ENCODE peak calls at places on chromosomes 16 and 17, in four cellular contexts. K is AG09319, J is B cell, D is hepatocyte. A is an unnamed sample.
A peak's percentile ranks its signal among the peaks of the same experiment; 100 is the strongest.

GRCh38 chr17:72383053-72383847 is 262.4 kb downstream of the SOX9 start:
- DNase-seq in K (no peak), J (no peak), D (no peak), A (no peak)

GRCh38 chr17:45739786-45740185 is 44.3 kb upstream of the CRHR1 start:
- DNase-seq in K (no peak), J (no peak), D (no peak), A (no peak)

GRCh38 chr16:57892447-57893096 is 78.4 kb downstream of the CNGB1 start:
- DNase-seq in K (no peak), J (no peak), D (no peak), A (no peak)

GRCh38 chr17:45703348-45703747 is 80.8 kb upstream of the CRHR1 start:
- DNase-seq in K (no peak), J (no peak), D (no peak), A (no peak)

GRCh38 chr16:66325977-66326376 is 40.5 kb upstream of the CDH5 start:
- DNase-seq in K (no peak), J (no peak), D (no peak), A (no peak)

GRCh38 chr17:72984145-72984924 is 108.2 kb downstream of the SLC39A11 start:
- DNase-seq in K (peak; percentile 30), J (no peak), D (no peak), A (no peak)

GRCh38 chr17:37661372-37662014 is 18.2 kb upstream of the DDX52 start:
- DNase-seq in K (no peak), J (no peak), D (no peak), A (no peak)

GRCh38 chr17:41390411-41390938 is 6.9 kb downstream of the KRT31 start:
- DNase-seq in K (no peak), J (no peak), D (no peak), A (no peak)

GRCh38 chr17:44976198-44976597 is 8.1 kb upstream of the C1QL1 start:
- DNase-seq in K (no peak), J (no peak), D (no peak), A (no peak)

GRCh38 chr16:73427177-73427576 is 379.2 kb upstream of the ZFHX3 start:
- DNase-seq in K (no peak), J (no peak), D (no peak), A (no peak)

GRCh38 chr17:49365667-49366066 is 3.6 kb upstream of the ZNF652 start:
- DNase-seq in K (no peak), J (no peak), D (peak; percentile 30), A (no peak)

GRCh38 chr17:948284-948852 is 31.2 kb downstream of the NXN start:
- DNase-seq in K (peak; percentile 18), J (no peak), D (no peak), A (no peak)

GRCh38 chr17:2421315-2422147 is 20.7 kb upstream of the MNT start:
- DNase-seq in K (no peak), J (no peak), D (no peak), A (no peak)

GRCh38 chr17:6753006-6753445 is 2.8 kb upstream of the XAF1 start:
- DNase-seq in K (peak; percentile 34), J (peak; percentile 17), D (peak; percentile 11), A (peak; percentile 24)

GRCh38 chr17:6748617-6749016 is 7.2 kb upstream of the XAF1 start:
- DNase-seq in K (no peak), J (no peak), D (no peak), A (no peak)

GRCh38 chr17:6753565-6753964 is 2.3 kb upstream of the XAF1 start:
- DNase-seq in K (no peak), J (no peak), D (no peak), A (no peak)

GRCh38 chr17:6752068-6752909 is 3.6 kb upstream of the XAF1 start:
- DNase-seq in K (peak; percentile 98), J (no peak), D (peak; percentile 63), A (no peak)

DNA sequence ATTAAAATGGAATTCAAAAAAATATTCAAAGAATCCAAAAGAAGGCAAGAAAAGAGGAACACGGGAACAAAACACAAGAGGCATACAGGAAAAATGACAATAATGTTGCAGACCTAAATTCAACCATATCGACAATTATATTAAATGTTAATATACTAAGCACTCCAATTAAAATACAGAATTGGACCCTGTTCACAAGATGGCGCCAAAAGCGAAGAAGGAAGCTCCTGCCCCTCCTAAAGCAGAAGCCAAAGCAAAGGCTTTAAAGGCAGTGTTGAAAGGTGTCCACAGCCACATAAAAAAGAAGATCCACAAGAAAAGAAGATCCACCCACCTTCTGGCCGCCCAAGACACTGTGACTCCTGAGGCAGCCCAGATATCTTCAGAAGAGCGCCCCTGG is 6.3 kb upstream of the XAF1 start:
- DNase-seq in K (no peak), J (no peak), D (no peak), A (no peak)
- TF ChIP-seq CTCF in K (no peak), J (no peak), D (peak; percentile 2), A (no peak)

GRCh38 chr16:15443753-15444152 is 9.4 kb downstream of the BMERB1 start:
- DNase-seq in K (no peak), J (no peak), D (no peak), A (no peak)

GRCh38 chr16:15446901-15447300 is 12.5 kb downstream of the BMERB1 start:
- DNase-seq in K (no peak), J (no peak), D (no peak), A (no peak)

GRCh38 chr16:15444264-15444663 is 9.9 kb downstream of the BMERB1 start:
- DNase-seq in K (no peak), J (no peak), D (no peak), A (no peak)

GRCh38 chr16:15440852-15441251 is 6.5 kb downstream of the BMERB1 start:
- DNase-seq in K (no peak), J (no peak), D (no peak), A (no peak)

DNA sequence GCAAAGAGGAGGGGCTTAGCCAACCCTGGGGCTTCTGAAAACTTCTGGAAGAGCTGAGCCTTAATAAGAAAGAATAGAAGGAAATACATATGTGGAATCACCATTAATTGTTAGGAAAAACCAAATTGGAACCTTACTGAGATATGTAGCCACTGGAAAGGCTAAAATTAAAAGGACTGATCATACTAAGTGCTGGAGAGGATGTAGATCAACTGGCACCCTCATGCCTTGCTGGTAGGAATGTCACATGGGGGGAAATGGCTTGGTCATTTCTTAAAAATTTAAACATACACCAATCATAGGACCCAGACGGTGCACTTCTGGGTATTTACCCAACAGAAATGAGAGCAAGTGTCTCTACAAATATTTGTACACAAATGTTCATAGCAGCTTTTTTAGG is 11.1 kb downstream of the BMERB1 start:
- DNase-seq in K (no peak), J (no peak), D (no peak), A (no peak)
- TF ChIP-seq CTCF in K (no peak), J (no peak), D (no peak), A (no peak)

GRCh38 chr16:67943619-67944503 is at the start of gene LCAT:
- DNase-seq in K (no peak), J (no peak), D (no peak), A (no peak)
- TF ChIP-seq CTCF in K (no peak), J (no peak), D (no peak), A (no peak)

GRCh38 chr16:1812732-1813163 is 13.9 kb downstream of the HAGH start:
- DNase-seq in K (peak; percentile 27), J (peak; percentile 38), D (peak; percentile 87), A (no peak)
- TF ChIP-seq CTCF in K (peak; percentile 55), J (no peak), D (peak; percentile 57), A (peak; percentile 8)

DNA sequence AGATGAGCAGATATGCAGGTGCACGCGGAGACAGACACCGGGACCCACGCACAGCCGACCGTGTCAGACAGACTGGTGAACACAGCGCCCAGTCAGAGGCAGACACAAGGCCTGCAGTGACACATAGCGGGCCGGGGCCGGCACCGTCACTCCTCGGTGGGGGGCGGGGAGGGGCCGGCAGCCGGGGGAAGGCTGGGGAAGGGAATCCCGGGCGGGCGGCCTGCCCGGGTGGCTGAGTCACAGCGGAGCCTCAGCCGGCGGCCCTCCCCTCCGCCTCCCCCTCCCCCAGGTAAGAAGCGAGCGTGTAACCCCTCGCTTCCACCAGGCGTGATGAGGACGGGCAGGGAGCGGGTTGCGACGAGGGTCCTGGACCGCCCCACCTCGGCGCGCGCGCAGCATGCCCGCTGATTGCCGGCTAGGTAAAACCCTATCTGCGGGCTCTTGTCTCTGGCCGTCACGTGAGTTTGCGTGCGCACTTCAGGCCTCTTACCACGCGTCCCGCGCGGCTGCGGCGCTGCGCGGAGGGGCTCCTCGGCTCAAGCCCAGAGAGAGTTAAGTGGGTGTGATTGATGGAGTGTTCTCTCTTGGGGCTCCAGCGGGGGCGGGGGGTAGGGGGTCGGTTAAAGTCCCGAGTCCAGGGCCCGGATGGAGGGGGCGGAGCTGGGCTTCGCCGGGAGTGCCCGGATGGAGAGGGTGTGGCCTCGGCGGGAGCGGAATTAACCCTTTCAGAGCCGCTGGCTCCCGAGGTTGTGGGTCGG is 7.8 kb downstream of the KDM6B start:
- DNase-seq in K (no peak), J (peak; percentile 94), D (peak; percentile 97), A (peak; percentile 82)
- TF ChIP-seq CTCF in K (peak; percentile 11), J (no peak), D (peak; percentile 42), A (peak; percentile 14)

DNA sequence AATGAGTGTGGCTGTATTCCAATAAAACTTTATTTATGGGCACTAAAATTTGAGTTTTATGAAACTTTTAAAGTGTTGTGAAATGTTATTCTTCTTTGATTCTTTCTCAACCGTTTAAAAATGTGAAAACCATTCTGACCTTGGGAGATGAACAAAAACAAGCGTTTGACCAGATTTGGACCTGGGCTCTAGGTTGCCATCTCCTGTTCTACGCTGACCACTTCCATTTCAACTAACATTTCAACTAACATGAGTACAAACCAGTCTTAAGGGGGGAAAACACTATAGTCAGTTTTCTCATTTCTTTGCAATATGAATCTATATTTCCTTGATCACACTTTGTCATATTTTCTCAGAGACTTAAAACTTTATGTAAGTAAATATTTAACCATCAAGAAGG is 118.4 kb upstream of the IRX5 start:
- DNase-seq in K (no peak), J (no peak), D (no peak), A (no peak)
- TF ChIP-seq CTCF in K (peak; percentile 12), J (no peak), D (peak; percentile 25), A (no peak)

GRCh38 chr16:46651305-46651704 is 30.1 kb upstream of the SHCBP1 start:
- DNase-seq in K (no peak), J (no peak), D (no peak), A (no peak)

GRCh38 chr16:46650224-46650623 is 29.0 kb upstream of the SHCBP1 start:
- DNase-seq in K (no peak), J (no peak), D (no peak), A (no peak)

GRCh38 chr16:46649571-46649970 is 28.4 kb upstream of the SHCBP1 start:
- DNase-seq in K (no peak), J (no peak), D (no peak), A (no peak)

GRCh38 chr16:46648656-46649055 is 27.5 kb upstream of the SHCBP1 start:
- DNase-seq in K (no peak), J (no peak), D (no peak), A (no peak)
- TF ChIP-seq CTCF in K (no peak), J (no peak), D (no peak), A (no peak)

A was measured in GM20000.